ENCODE peak calls at places on chromosomes 16 and 17, in four cellular contexts. J is neural crest cell, L is nephron progenitor cell, C is AG09319. N is an unnamed sample.

GRCh38 chr17:16915752-16916556 is 56.0 kb downstream of the TNFRSF13B start:
- DNase-seq in L (peak), C (no peak), J (peak), N (peak)

GRCh38 chr16:58459344-58460218 is 40.4 kb upstream of the NDRG4 start:
- DNase-seq in J (no peak), L (no peak), C (no peak), N (no peak)

GRCh38 chr16:87780385-87780989 is 14.7 kb upstream of the KLHDC4 start:
- DNase-seq in C (no peak), J (no peak), L (no peak), N (no peak)

GRCh38 chr16:69861276-69862030 is 89.7 kb upstream of the CLEC18A start:
- DNase-seq in J (no peak), L (no peak), C (no peak), N (no peak)

GRCh38 chr17:17036520-17036998 is 5.7 kb upstream of the MPRIP start:
- DNase-seq in J (no peak), C (no peak), L (no peak), N (no peak)

GRCh38 chr17:43338886-43339516 is 59.8 kb upstream of the ARL4D start:
- DNase-seq in C (no peak), J (peak), L (peak), N (peak)

GRCh38 chr17:75764711-75765421 is at the start of gene GALK1:
- DNase-seq in J (peak), C (no peak), L (peak), N (peak)

GRCh38 chr16:83906690-83907089 is 7.8 kb downstream of the MLYCD start:
- DNase-seq in J (no peak), C (no peak), L (no peak), N (no peak)

GRCh38 chr17:2893422-2893914 is 97.2 kb downstream of the RAP1GAP2 start:
- DNase-seq in L (no peak), J (no peak), C (no peak), N (no peak)

GRCh38 chr17:82105417-82105881 is 7.4 kb upstream of the FASN start:
- DNase-seq in C (no peak), L (no peak), J (no peak), N (no peak)

GRCh38 chr17:80755650-80756405 is 211.2 kb downstream of the RPTOR start:
- DNase-seq in C (no peak), J (no peak), L (no peak), N (no peak)

GRCh38 chr16:53093162-53093744 is 38.5 kb downstream of the CHD9 start:
- DNase-seq in C (no peak), L (no peak), J (no peak), N (no peak)

GRCh38 chr17:61285483-61286320 is 113.9 kb upstream of the TBX2 start:
- DNase-seq in L (no peak), C (no peak), J (no peak), N (no peak)

GRCh38 chr16:55280622-55281021 is 43.4 kb upstream of the IRX6 start:
- DNase-seq in L (no peak), J (no peak), C (no peak), N (no peak)

GRCh38 chr17:48374650-48375230 is 55.3 kb downstream of the SKAP1 start:
- DNase-seq in J (no peak), C (no peak), L (no peak), N (no peak)
- TF ChIP-seq CTCF in J (peak), C (no peak), L (peak), N (peak)

DNA sequence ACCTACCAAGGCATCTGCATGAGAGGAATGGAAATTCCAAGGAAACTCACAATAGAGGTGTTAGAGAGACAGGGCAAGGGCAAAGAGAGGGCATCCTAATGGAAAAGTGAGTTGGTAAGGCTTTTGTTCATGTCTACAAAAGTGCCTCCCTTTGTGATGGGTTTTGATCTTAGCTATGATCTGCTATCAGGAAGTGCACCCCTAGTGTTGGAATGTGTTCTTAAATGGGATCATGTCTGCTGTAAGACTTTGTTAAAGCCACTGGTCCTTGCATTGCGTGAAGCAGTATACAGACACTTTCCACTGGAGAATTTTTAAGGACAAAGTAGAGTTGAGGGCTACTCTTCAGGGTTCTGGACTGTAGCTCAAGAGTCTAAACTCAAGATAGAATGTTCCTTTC is 92.0 kb downstream of the MAP2K6 start:
- DNase-seq in J (no peak), L (no peak), C (no peak), N (no peak)
- TF ChIP-seq CTCF in J (peak), L (peak), C (peak), N (peak)

DNA sequence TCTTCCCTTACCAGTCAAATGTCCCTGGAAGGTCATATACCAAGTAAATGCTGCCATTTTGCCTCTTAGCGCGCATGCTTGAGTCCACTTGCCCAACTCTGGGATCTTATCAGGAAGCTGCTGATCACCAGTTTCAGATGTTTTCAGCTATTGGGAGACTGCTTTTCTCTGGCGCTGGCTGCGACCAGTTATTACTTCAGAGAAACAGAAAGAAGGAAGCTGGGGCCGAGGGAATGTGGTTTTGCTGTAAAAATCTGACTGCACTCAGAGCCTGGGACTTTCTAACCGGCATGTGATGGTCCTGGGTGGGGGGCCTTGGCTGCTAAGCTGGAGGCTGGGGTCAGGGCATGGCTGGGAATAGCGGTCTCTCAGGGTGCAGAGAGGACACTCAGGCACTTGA is 145.6 kb downstream of the CYLD start:
- DNase-seq in J (no peak), L (no peak), C (no peak), N (no peak)
- TF ChIP-seq CTCF in J (no peak), L (no peak), C (no peak), N (no peak)

GRCh38 chr16:50067290-50067853 is 1.6 kb downstream of the HEATR3 start:
- DNase-seq in L (peak), J (peak), C (peak), N (no peak)
- TF ChIP-seq CTCF in L (peak), J (peak), C (peak), N (peak)

GRCh38 chr17:48351916-48352332 is 78.1 kb downstream of the SKAP1 start:
- DNase-seq in J (no peak), C (peak), L (no peak), N (no peak)
- TF ChIP-seq CTCF in J (peak), C (peak), L (peak), N (peak)